ENCODE peak calls at places on chromosomes 1 and 21, in eight cellular contexts. P is anterior cingulate cortex; T is stimulated activated CD8-positive, alpha-beta memory T cell treated with anti-CD3 and anti-CD28 coated beads, Interleukin-2, amount 100 ng/mL, for 1 hour; A is testis; V is naive thymus-derived CD4-positive, alpha-beta T cell; U is cardiac septum; W is NCI-H510A; I is GM13976. Y is an unnamed sample.
A peak's percentile ranks its signal among the peaks of the same experiment; 100 is the strongest.

GRCh38 chr21:27831821-27832569 is 865.1 kb upstream of the ADAMTS5 start:
- DNase-seq in P (no peak), T (no peak), I (no peak), V (no peak), A (no peak), U (no peak), W (no peak), Y (no peak)

GRCh38 chr1:77545970-77546369 is 136.5 kb downstream of the ZZZ3 start:
- DNase-seq in I (no peak), U (no peak), P (no peak), T (no peak), A (no peak), W (no peak), V (no peak), Y (no peak)

GRCh38 chr1:245715970-245716369 is 561.2 kb downstream of the KIF26B start:
- DNase-seq in T (no peak), A (no peak), V (no peak), P (no peak), I (no peak), U (no peak), W (no peak), Y (no peak)

GRCh38 chr1:211118407-211119102 is 15.4 kb downstream of the KCNH1 start:
- DNase-seq in V (no peak), T (no peak), I (no peak), U (no peak), A (no peak), P (no peak), W (no peak), Y (no peak)

GRCh38 chr1:45922374-45922773 is 119.0 kb downstream of the MAST2 start:
- DNase-seq in A (no peak), U (peak; percentile 81), T (no peak), I (no peak), P (no peak), V (no peak), W (no peak), Y (no peak)

GRCh38 chr1:226736001-226736907 is 2.8 kb downstream of the ITPKB start:
- DNase-seq in W (no peak), V (no peak), A (no peak), I (no peak), U (peak; percentile 75), T (no peak), P (peak; percentile 47), Y (peak; percentile 71)

GRCh38 chr1:22978299-22978698 is 5.6 kb upstream of the LACTBL1 start:
- DNase-seq in V (no peak), W (no peak), A (peak; percentile 5), I (no peak), T (no peak), P (no peak), U (no peak), Y (no peak)

GRCh38 chr1:7221823-7222462 is 436.7 kb downstream of the CAMTA1 start:
- DNase-seq in U (no peak), T (no peak), A (no peak), P (no peak), V (no peak), I (no peak), W (no peak), Y (no peak)

GRCh38 chr1:84122780-84123382 is 21.2 kb upstream of the PRKACB start:
- DNase-seq in V (no peak), U (no peak), A (peak; percentile 79), I (no peak), T (peak; percentile 13), P (peak; percentile 3), W (peak; percentile 19), Y (peak; percentile 78)

GRCh38 chr1:92996131-92996463 is 34.8 kb upstream of the DIPK1A start:
- DNase-seq in A (no peak), U (no peak), V (no peak), P (no peak), W (no peak), I (no peak), T (no peak), Y (no peak)

GRCh38 chr21:43611598-43612369 is 47.5 kb downstream of the HSF2BP start:
- DNase-seq in U (no peak), I (peak; percentile 75), A (peak; percentile 80), W (no peak), T (no peak), P (no peak), V (no peak), Y (peak; percentile 29)

GRCh38 chr1:172662464-172663109 is 3.7 kb downstream of the FASLG start:
- DNase-seq in P (no peak), V (peak; percentile 83), T (peak; percentile 78), U (no peak), A (peak; percentile 21), W (no peak), I (peak; percentile 73), Y (peak; percentile 9)

GRCh38 chr1:152111515-152111968 is 3.7 kb downstream of the TCHH start:
- DNase-seq in U (no peak), V (peak; percentile 40), W (no peak), P (peak; percentile 13), A (peak; percentile 52), T (no peak), I (peak; percentile 38), Y (no peak)

GRCh38 chr1:204578867-204579664 is 62.9 kb downstream of the MDM4 start:
- DNase-seq in P (no peak), A (peak; percentile 38), W (peak; percentile 33), I (peak; percentile 71), V (peak; percentile 44), T (no peak), U (no peak), Y (no peak)

GRCh38 chr1:116472431-116472961 is 98.3 kb downstream of the CD58 start:
- DNase-seq in V (no peak), U (no peak), T (no peak), W (no peak), P (no peak), A (no peak), I (no peak), Y (peak; percentile 33)

GRCh38 chr1:90175490-90176157 is 180.7 kb downstream of the ZNF326 start:
- DNase-seq in V (no peak), I (no peak), U (no peak), A (no peak), W (no peak), T (no peak), P (no peak), Y (no peak)

GRCh38 chr1:241715435-241715834 is 63.4 kb downstream of the WDR64 start:
- DNase-seq in U (no peak), I (no peak), T (no peak), P (no peak), A (no peak), W (no peak), V (no peak), Y (no peak)

GRCh38 chr1:54882483-54882882 is 4.5 kb downstream of the DHCR24 start:
- DNase-seq in W (no peak), U (no peak), V (no peak), I (no peak), T (no peak), P (no peak), A (no peak), Y (no peak)

GRCh38 chr21:33071878-33072306 is 2.0 kb downstream of the OLIG1 start:
- DNase-seq in W (no peak), I (no peak), A (no peak), P (no peak), T (no peak), V (peak; percentile 23), U (no peak), Y (no peak)

GRCh38 chr1:167661527-167662436 is 31.8 kb downstream of the RCSD1 start:
- DNase-seq in U (no peak), W (no peak), P (no peak), I (no peak), A (no peak), T (no peak), V (no peak), Y (no peak)

GRCh38 chr1:198117267-198117666 is 39.5 kb upstream of the NEK7 start:
- DNase-seq in T (no peak), U (no peak), A (no peak), V (no peak), P (no peak), W (no peak), I (no peak), Y (no peak)

GRCh38 chr1:21069549-21069948 is 107.1 kb downstream of the EIF4G3 start:
- DNase-seq in I (no peak), P (no peak), T (no peak), U (no peak), A (no peak), V (no peak), W (no peak), Y (no peak)

GRCh38 chr1:52632732-52633290 is at the start of gene SHISAL2A:
- DNase-seq in T (peak; percentile 31), A (peak; percentile 32), P (no peak), V (peak; percentile 55), U (peak; percentile 81), W (peak; percentile 23), I (peak; percentile 68), Y (no peak)

GRCh38 chr1:162236622-162237021 is 140.0 kb downstream of the SPATA46 start:
- DNase-seq in P (no peak), V (no peak), T (no peak), U (no peak), I (no peak), A (no peak), W (no peak), Y (no peak)

GRCh38 chr1:61585714-61586113 is 139.2 kb downstream of the TM2D1 start:
- DNase-seq in T (no peak), I (no peak), U (no peak), W (no peak), P (no peak), A (no peak), V (no peak), Y (no peak)

GRCh38 chr1:185961664-185962063 is 227.5 kb downstream of the HMCN1 start:
- DNase-seq in T (no peak), U (no peak), W (no peak), V (no peak), P (no peak), I (no peak), A (no peak), Y (no peak)

GRCh38 chr1:22500476-22500875 is 48.8 kb downstream of the ZBTB40 start:
- DNase-seq in W (no peak), A (peak; percentile 31), P (no peak), T (no peak), U (no peak), V (no peak), I (no peak), Y (peak; percentile 8)

GRCh38 chr1:99456536-99456935 is 189.4 kb upstream of the PALMD start:
- DNase-seq in V (no peak), A (no peak), I (no peak), W (no peak), P (no peak), T (no peak), U (no peak), Y (no peak)

GRCh38 chr1:150560011-150560438 is 10.8 kb downstream of the ADAMTSL4 start:
- DNase-seq in T (no peak), I (peak; percentile 88), A (peak; percentile 85), U (peak; percentile 91), V (peak; percentile 76), W (no peak), P (no peak), Y (peak; percentile 50)

GRCh38 chr1:64540265-64540791 is 70.4 kb downstream of the CACHD1 start:
- DNase-seq in V (no peak), T (no peak), P (no peak), A (no peak), I (no peak), W (no peak), U (no peak), Y (peak; percentile 18)

GRCh38 chr21:44012474-44013379 is 618 bp downstream of the TRAPPC10 start:
- DNase-seq in V (peak; percentile 90), U (peak; percentile 87), W (peak; percentile 24), A (peak; percentile 77), T (peak; percentile 69), I (peak; percentile 92), P (peak; percentile 15), Y (peak; percentile 60)

GRCh38 chr1:10380594-10381275 is 18.1 kb upstream of the PGD start:
- DNase-seq in W (no peak), T (no peak), U (no peak), P (no peak), A (peak; percentile 73), I (no peak), V (no peak), Y (peak; percentile 36)

GRCh38 chr1:1264868-1265272 is 8.8 kb downstream of the UBE2J2 start:
- DNase-seq in A (no peak), I (no peak), W (no peak), T (no peak), P (no peak), V (no peak), U (no peak), Y (no peak)

GRCh38 chr1:176188604-176189003 is 18.5 kb downstream of the COP1 start:
- DNase-seq in U (no peak), P (no peak), W (no peak), A (no peak), T (no peak), V (no peak), I (no peak), Y (no peak)